ENCODE peak calls at places on chromosome 22, in seven cellular contexts. A, M, P, G, F, S and K are unnamed samples.

GRCh38 chr22:48428556-48429371 is 1398.9 kb downstream of the BRD1 start:
- DNase-seq in F (no peak), M (no peak), A (no peak), P (no peak), G (no peak), S (no peak), K (no peak)

GRCh38 chr22:42717197-42717967 is 3.3 kb downstream of the A4GALT start:
- DNase-seq in A (no peak), M (no peak), G (no peak), F (no peak), P (no peak), S (peak), K (no peak)

GRCh38 chr22:27866136-27867091 is 52.6 kb downstream of the PITPNB start:
- DNase-seq in S (peak), M (peak), A (no peak), P (peak), G (peak), F (peak), K (peak)

GRCh38 chr22:36586250-36586649 is 57.3 kb upstream of the EIF3D start:
- DNase-seq in A (no peak), S (no peak), G (no peak), P (no peak), F (no peak), M (no peak), K (no peak)

GRCh38 chr22:35092146-35092805 is 26.3 kb downstream of the ISX start:
- DNase-seq in P (no peak), S (no peak), G (no peak), A (no peak), M (no peak), F (no peak), K (no peak)

GRCh38 chr22:22576244-22576988 is 17.4 kb upstream of the PRAME start:
- DNase-seq in S (peak), F (peak), G (peak), A (peak), M (peak), P (peak), K (peak)

GRCh38 chr22:46537946-46538815 is 761 bp upstream of the CELSR1 start:
- DNase-seq in G (peak), P (no peak), S (peak), F (no peak), M (no peak), A (peak), K (peak)

GRCh38 chr22:50529416-50530279 is at the start of gene TYMP:
- DNase-seq in F (peak), P (peak), M (no peak), S (no peak), G (peak), A (peak), K (no peak)

GRCh38 chr22:35275580-35275979 is 18.3 kb downstream of the HMGXB4 start:
- DNase-seq in A (no peak), P (peak), G (no peak), M (no peak), S (peak), F (no peak), K (peak)

GRCh38 chr22:28139993-28140392 is 220.9 kb upstream of the PITPNB start:
- DNase-seq in G (no peak), F (no peak), P (peak), A (no peak), S (peak), M (no peak), K (peak)

GRCh38 chr22:32644252-32645100 is 157.0 kb upstream of the TIMP3 start:
- DNase-seq in P (no peak), A (peak), G (no peak), M (peak), F (peak), S (no peak), K (peak)

GRCh38 chr22:43481528-43482309 is 69.9 kb downstream of the MPPED1 start:
- DNase-seq in S (no peak), G (no peak), P (no peak), F (no peak), A (no peak), M (no peak), K (no peak)

GRCh38 chr22:48307941-48308340 is 1519.7 kb downstream of the BRD1 start:
- DNase-seq in A (no peak), F (no peak), S (no peak), M (no peak), P (no peak), G (no peak), K (no peak)

GRCh38 chr22:28360846-28361424 is 318.7 kb downstream of the TTC28 start:
- DNase-seq in A (no peak), P (no peak), F (no peak), G (no peak), M (no peak), S (no peak), K (no peak)

GRCh38 chr22:26377170-26377825 is 51.8 kb upstream of the ASPHD2 start:
- DNase-seq in G (no peak), M (no peak), S (no peak), F (no peak), P (no peak), A (no peak), K (no peak)

GRCh38 chr22:21450858-21451331 is 16.3 kb upstream of the TMEM191C start:
- DNase-seq in A (no peak), F (peak), G (no peak), M (peak), S (no peak), P (no peak), K (no peak)

GRCh38 chr22:47923011-47923427 is 1160.6 kb downstream of the TBC1D22A start:
- DNase-seq in S (no peak), M (no peak), F (no peak), A (no peak), P (no peak), G (no peak), K (no peak)

GRCh38 chr22:43168416-43169309 is 17.3 kb downstream of the TSPO start:
- DNase-seq in A (peak), M (no peak), P (peak), S (no peak), G (no peak), F (no peak), K (peak)

GRCh38 chr22:46107089-46107664 is 43.1 kb upstream of the PPARA start:
- DNase-seq in S (peak), F (no peak), G (no peak), A (no peak), M (peak), P (no peak), K (no peak)

GRCh38 chr22:27885977-27886842 is 32.8 kb downstream of the PITPNB start:
- DNase-seq in P (peak), M (no peak), S (peak), A (no peak), F (peak), G (peak), K (peak)

GRCh38 chr22:17441326-17441725 is 72.1 kb downstream of the CECR2 start:
- DNase-seq in A (no peak), M (no peak), F (no peak), G (no peak), P (no peak), S (no peak), K (no peak)

GRCh38 chr22:17435375-17435774 is 66.1 kb downstream of the CECR2 start:
- DNase-seq in G (no peak), S (no peak), M (no peak), P (no peak), F (no peak), A (no peak), K (no peak)

GRCh38 chr22:17434856-17435255 is 65.6 kb downstream of the CECR2 start:
- DNase-seq in M (no peak), A (no peak), G (no peak), F (no peak), S (peak), P (no peak), K (peak)

GRCh38 chr22:17436382-17436951 is 67.2 kb downstream of the CECR2 start:
- DNase-seq in M (no peak), G (no peak), F (peak), P (no peak), A (no peak), S (peak), K (peak)

GRCh38 chr22:17436981-17437410 is 67.7 kb downstream of the CECR2 start:
- DNase-seq in P (no peak), A (no peak), F (peak), M (no peak), S (no peak), G (no peak), K (no peak)
- H3K4me3 ChIP-seq in P (no peak), A (no peak), F (no peak), M (no peak), S (no peak), G (no peak), K (no peak)

DNA sequence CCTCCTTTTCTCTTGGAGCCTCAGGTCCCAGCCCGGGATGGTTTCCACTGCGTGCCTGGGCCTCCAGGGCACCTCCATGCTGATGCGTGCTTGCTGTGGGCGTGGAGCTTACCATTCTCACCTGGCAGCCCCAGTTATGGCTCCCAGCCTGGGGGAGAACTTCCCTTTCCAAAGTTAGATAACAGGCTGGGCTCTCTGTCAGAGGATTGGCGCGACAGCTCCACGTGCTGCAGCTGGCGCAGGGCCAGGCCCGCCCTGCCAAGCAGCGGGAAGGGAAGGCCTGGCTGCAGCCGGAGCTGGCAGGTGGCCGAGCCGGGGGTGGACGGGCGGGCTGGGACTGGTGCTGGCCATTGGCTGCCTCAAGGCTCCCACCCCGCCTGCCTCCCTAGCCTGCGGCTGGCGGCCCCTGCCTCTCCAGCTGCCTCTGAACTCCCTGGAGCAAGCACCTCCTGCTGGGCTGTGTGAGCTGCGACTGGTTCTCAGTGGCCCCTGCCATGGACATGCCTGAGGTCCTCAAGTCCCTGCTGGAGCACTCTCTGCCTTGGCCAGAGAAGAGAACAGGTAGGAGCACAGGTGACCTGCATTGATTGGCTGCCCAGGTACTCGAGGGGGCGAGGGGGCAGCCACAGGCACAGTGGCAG is 14.6 kb upstream of the TEF start:
- DNase-seq in S (peak), P (peak), F (peak), A (peak), M (peak), G (peak), K (peak)
- TF ChIP-seq CTCF in S (peak), P (peak), F (peak), A (peak), M (no peak), G (no peak), K (peak)

DNA sequence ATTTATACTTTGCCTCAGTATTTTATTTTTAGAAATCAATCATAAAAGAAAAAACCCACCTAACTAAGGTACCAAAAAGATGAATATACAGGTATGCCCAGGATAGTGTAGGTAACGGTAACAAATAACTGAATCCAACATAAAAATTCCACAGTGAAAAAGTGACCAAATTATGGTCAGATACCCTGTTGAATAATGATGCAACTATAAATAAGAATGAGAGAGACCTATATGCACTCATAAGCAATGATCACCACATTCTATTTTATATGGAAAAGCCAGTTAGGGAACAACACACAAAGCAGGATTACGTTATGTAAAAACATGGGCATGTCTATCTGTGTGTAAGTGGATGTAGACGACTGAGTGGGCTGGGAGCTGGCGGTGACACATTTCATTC is 7.0 kb upstream of the ZNF74 start:
- DNase-seq in M (no peak), F (no peak), G (no peak), P (no peak), S (no peak), A (no peak), K (no peak)
- H3K4me3 ChIP-seq in M (no peak), F (no peak), G (no peak), P (no peak), S (no peak), A (no peak), K (no peak)

GRCh38 chr22:38869663-38870062 is 2.4 kb downstream of the CBX6 start:
- DNase-seq in G (no peak), M (no peak), S (no peak), P (no peak), A (no peak), F (no peak), K (no peak)
- TF ChIP-seq CTCF in G (no peak), M (no peak), S (no peak), P (no peak), A (no peak), F (no peak), K (no peak)

GRCh38 chr22:30357650-30358215 is 926 bp downstream of the CCDC157 start:
- DNase-seq in G (no peak), S (no peak), F (no peak), A (no peak), M (no peak), P (no peak), K (no peak)

GRCh38 chr22:30348837-30349236 is 7.9 kb downstream of the SF3A1 start:
- DNase-seq in S (peak), F (no peak), P (peak), G (no peak), A (no peak), M (no peak), K (no peak)

GRCh38 chr22:30351226-30351625 is 5.5 kb downstream of the SF3A1 start:
- DNase-seq in M (no peak), G (no peak), A (no peak), S (peak), F (no peak), P (peak), K (no peak)

GRCh38 chr22:30356392-30357230 is at the start of the genes CCDC157 and SF3A1:
- DNase-seq in G (peak), M (peak), A (peak), F (peak), S (peak), P (peak), K (peak)

DNA sequence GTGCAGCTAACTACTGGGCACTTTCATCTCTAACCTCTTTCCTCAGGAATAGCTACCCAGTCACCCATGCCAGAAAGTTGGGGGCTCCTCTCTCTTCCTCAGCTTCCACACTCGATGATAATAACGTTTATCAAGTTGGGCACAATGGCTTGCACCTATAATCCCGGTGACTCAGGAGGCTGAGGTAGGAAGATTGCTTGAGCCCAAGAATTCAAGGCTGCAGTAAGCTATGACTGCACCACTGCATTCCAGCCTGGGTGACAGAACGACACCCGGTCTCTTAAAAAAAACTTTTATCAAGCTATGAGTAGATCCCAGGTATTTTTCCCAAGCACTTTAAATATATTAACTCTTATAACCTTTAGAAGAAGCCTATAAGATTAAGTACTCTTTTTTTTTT is 2.0 kb downstream of the SF3A1 start:
- DNase-seq in F (no peak), A (no peak), S (no peak), P (no peak), M (no peak), G (no peak), K (no peak)
- H3K4me3 ChIP-seq in F (no peak), A (peak), S (no peak), P (peak), M (no peak), G (no peak), K (no peak)

GRCh38 chr22:34055525-34056200 is 135.4 kb upstream of the LARGE1 start:
- DNase-seq in S (no peak), A (no peak), P (no peak), G (peak), F (no peak), M (no peak), K (no peak)
- TF ChIP-seq CTCF in S (no peak), A (peak), P (no peak), G (no peak), F (peak), M (no peak), K (no peak)